ENCODE peak calls at places on chromosomes 1 and 21, in seven cellular contexts. One of them, this sample, is unnamed.

GRCh38 chr1:15141933-15142647 is 11.5 kb upstream of the TMEM51 start:
- DNase-seq in CD4-positive, CD25-positive, alpha-beta regulatory T cell: no peak
- DNase-seq in aorta: no peak
- DNase-seq in Karpas-422: no peak
- DNase-seq in psoas muscle: no peak
- DNase-seq in thoracic aorta: no peak
- DNase-seq in GM23338: no peak
- DNase-seq in this sample: peak; percentile 50

GRCh38 chr1:113325039-113325438 is 65.3 kb upstream of the MAGI3 start:
- DNase-seq in CD4-positive, CD25-positive, alpha-beta regulatory T cell: no peak
- DNase-seq in thoracic aorta: no peak
- DNase-seq in Karpas-422: no peak
- DNase-seq in aorta: no peak
- DNase-seq in GM23338: no peak
- DNase-seq in psoas muscle: no peak
- DNase-seq in this sample: no peak

GRCh38 chr1:92934395-92935378 is 26.6 kb downstream of the DIPK1A start:
- DNase-seq in Karpas-422: no peak
- DNase-seq in aorta: peak; percentile 61
- DNase-seq in CD4-positive, CD25-positive, alpha-beta regulatory T cell: no peak
- DNase-seq in psoas muscle: peak; percentile 31
- DNase-seq in GM23338: no peak
- DNase-seq in thoracic aorta: no peak
- DNase-seq in this sample: peak; percentile 38

GRCh38 chr1:153494976-153495535 is 34.6 kb upstream of the S100A7 start:
- DNase-seq in aorta: peak; percentile 82
- DNase-seq in thoracic aorta: peak; percentile 72
- DNase-seq in CD4-positive, CD25-positive, alpha-beta regulatory T cell: peak; percentile 55
- DNase-seq in Karpas-422: peak; percentile 90
- DNase-seq in psoas muscle: peak; percentile 80
- DNase-seq in GM23338: peak; percentile 99
- DNase-seq in this sample: peak; percentile 68

GRCh38 chr1:224067207-224067606 is 46.7 kb upstream of the FBXO28 start:
- DNase-seq in aorta: no peak
- DNase-seq in thoracic aorta: no peak
- DNase-seq in GM23338: no peak
- DNase-seq in CD4-positive, CD25-positive, alpha-beta regulatory T cell: no peak
- DNase-seq in Karpas-422: no peak
- DNase-seq in psoas muscle: no peak
- DNase-seq in this sample: no peak

GRCh38 chr1:39081266-39082139 is 55.4 kb downstream of the NDUFS5 start:
- DNase-seq in GM23338: no peak
- DNase-seq in psoas muscle: peak; percentile 32
- DNase-seq in aorta: peak; percentile 60
- DNase-seq in Karpas-422: no peak
- DNase-seq in thoracic aorta: no peak
- DNase-seq in CD4-positive, CD25-positive, alpha-beta regulatory T cell: no peak
- DNase-seq in this sample: peak; percentile 18

GRCh38 chr1:1421147-1421906 is at the start of gene ANKRD65:
- DNase-seq in GM23338: no peak
- DNase-seq in CD4-positive, CD25-positive, alpha-beta regulatory T cell: no peak
- DNase-seq in aorta: no peak
- DNase-seq in thoracic aorta: no peak
- DNase-seq in Karpas-422: no peak
- DNase-seq in psoas muscle: no peak
- DNase-seq in this sample: no peak

GRCh38 chr1:166876540-166876838 is 425 bp upstream of the TADA1 start:
- DNase-seq in CD4-positive, CD25-positive, alpha-beta regulatory T cell: no peak
- DNase-seq in GM23338: no peak
- DNase-seq in Karpas-422: no peak
- DNase-seq in thoracic aorta: no peak
- DNase-seq in aorta: no peak
- DNase-seq in psoas muscle: no peak
- DNase-seq in this sample: no peak

GRCh38 chr1:11187458-11187857 is 1.7 kb upstream of the ANGPTL7 start:
- DNase-seq in thoracic aorta: no peak
- DNase-seq in psoas muscle: no peak
- DNase-seq in GM23338: no peak
- DNase-seq in CD4-positive, CD25-positive, alpha-beta regulatory T cell: no peak
- DNase-seq in aorta: no peak
- DNase-seq in Karpas-422: no peak
- DNase-seq in this sample: no peak

GRCh38 chr1:47679301-47679751 is 241.5 kb downstream of the FOXD2 start:
- DNase-seq in CD4-positive, CD25-positive, alpha-beta regulatory T cell: no peak
- DNase-seq in aorta: no peak
- DNase-seq in Karpas-422: peak; percentile 89
- DNase-seq in thoracic aorta: no peak
- DNase-seq in psoas muscle: no peak
- DNase-seq in GM23338: no peak
- DNase-seq in this sample: no peak

GRCh38 chr21:39444406-39445145 is 1.0 kb downstream of the LCA5L start:
- DNase-seq in CD4-positive, CD25-positive, alpha-beta regulatory T cell: no peak
- DNase-seq in thoracic aorta: no peak
- DNase-seq in Karpas-422: no peak
- DNase-seq in aorta: no peak
- DNase-seq in GM23338: peak; percentile 51
- DNase-seq in psoas muscle: no peak
- DNase-seq in this sample: no peak

GRCh38 chr1:172905452-172905851 is 145.3 kb downstream of the TNFSF18 start:
- DNase-seq in CD4-positive, CD25-positive, alpha-beta regulatory T cell: no peak
- DNase-seq in GM23338: no peak
- DNase-seq in psoas muscle: no peak
- DNase-seq in aorta: no peak
- DNase-seq in thoracic aorta: no peak
- DNase-seq in Karpas-422: no peak
- DNase-seq in this sample: no peak

GRCh38 chr1:226598455-226598849 is 49.9 kb downstream of the STUM start:
- DNase-seq in psoas muscle: no peak
- DNase-seq in Karpas-422: no peak
- DNase-seq in CD4-positive, CD25-positive, alpha-beta regulatory T cell: no peak
- DNase-seq in GM23338: no peak
- DNase-seq in aorta: peak; percentile 20
- DNase-seq in thoracic aorta: no peak
- DNase-seq in this sample: no peak

GRCh38 chr1:198641506-198641905 is 2.7 kb downstream of the PTPRC start:
- DNase-seq in aorta: no peak
- DNase-seq in GM23338: no peak
- DNase-seq in Karpas-422: peak; percentile 89
- DNase-seq in CD4-positive, CD25-positive, alpha-beta regulatory T cell: peak; percentile 38
- DNase-seq in psoas muscle: no peak
- DNase-seq in thoracic aorta: no peak
- DNase-seq in this sample: no peak

GRCh38 chr1:92619466-92620189 is 132.9 kb upstream of the GFI1 start:
- DNase-seq in psoas muscle: no peak
- DNase-seq in aorta: no peak
- DNase-seq in GM23338: no peak
- DNase-seq in CD4-positive, CD25-positive, alpha-beta regulatory T cell: no peak
- DNase-seq in thoracic aorta: no peak
- DNase-seq in Karpas-422: no peak
- DNase-seq in this sample: no peak

GRCh38 chr1:116345011-116345410 is 28.0 kb upstream of the ATP1A1 start:
- DNase-seq in thoracic aorta: no peak
- DNase-seq in aorta: no peak
- DNase-seq in CD4-positive, CD25-positive, alpha-beta regulatory T cell: no peak
- DNase-seq in psoas muscle: no peak
- DNase-seq in GM23338: no peak
- DNase-seq in Karpas-422: peak; percentile 79
- DNase-seq in this sample: no peak

GRCh38 chr21:36171741-36172331 is 15.2 kb downstream of the DOP1B start:
- DNase-seq in aorta: peak; percentile 50
- DNase-seq in psoas muscle: no peak
- DNase-seq in GM23338: no peak
- DNase-seq in CD4-positive, CD25-positive, alpha-beta regulatory T cell: no peak
- DNase-seq in Karpas-422: no peak
- DNase-seq in thoracic aorta: no peak
- DNase-seq in this sample: peak; percentile 51

GRCh38 chr1:115874929-115875328 is 34.0 kb upstream of the NHLH2 start:
- DNase-seq in thoracic aorta: no peak
- DNase-seq in CD4-positive, CD25-positive, alpha-beta regulatory T cell: no peak
- DNase-seq in aorta: no peak
- DNase-seq in GM23338: no peak
- DNase-seq in psoas muscle: no peak
- DNase-seq in Karpas-422: no peak
- DNase-seq in this sample: no peak

GRCh38 chr1:2785631-2786328 is 15.7 kb downstream of the TTC34 start:
- DNase-seq in thoracic aorta: no peak
- DNase-seq in Karpas-422: no peak
- DNase-seq in GM23338: no peak
- DNase-seq in CD4-positive, CD25-positive, alpha-beta regulatory T cell: no peak
- DNase-seq in aorta: no peak
- DNase-seq in psoas muscle: peak; percentile 2
- DNase-seq in this sample: no peak

GRCh38 chr1:204449631-204450280 is 38.1 kb upstream of the PPP1R15B start:
- DNase-seq in aorta: no peak
- DNase-seq in Karpas-422: no peak
- DNase-seq in thoracic aorta: no peak
- DNase-seq in CD4-positive, CD25-positive, alpha-beta regulatory T cell: no peak
- DNase-seq in psoas muscle: no peak
- DNase-seq in GM23338: peak; percentile 20
- DNase-seq in this sample: no peak

GRCh38 chr21:39720126-39720778 is 24.7 kb upstream of the IGSF5 start:
- DNase-seq in psoas muscle: no peak
- DNase-seq in GM23338: peak; percentile 6
- DNase-seq in CD4-positive, CD25-positive, alpha-beta regulatory T cell: no peak
- DNase-seq in aorta: no peak
- DNase-seq in thoracic aorta: no peak
- DNase-seq in Karpas-422: no peak
- DNase-seq in this sample: no peak

GRCh38 chr1:206690516-206690915 is 5.8 kb downstream of the MAPKAPK2 start:
- DNase-seq in thoracic aorta: no peak
- DNase-seq in CD4-positive, CD25-positive, alpha-beta regulatory T cell: no peak
- DNase-seq in aorta: peak; percentile 66
- DNase-seq in psoas muscle: peak; percentile 64
- DNase-seq in GM23338: no peak
- DNase-seq in Karpas-422: no peak
- DNase-seq in this sample: peak; percentile 74
- H3K4me1 ChIP-seq in thoracic aorta: peaks cover 71% of the 10 kb centered on the region
- H3K4me1 ChIP-seq in CD4-positive, CD25-positive, alpha-beta regulatory T cell: peaks cover 27% of the 10 kb centered on the region
- H3K4me1 ChIP-seq in aorta: peaks cover 29% of the 10 kb centered on the region
- H3K4me1 ChIP-seq in psoas muscle: peaks cover 92% of the 10 kb centered on the region
- H3K4me1 ChIP-seq in GM23338: peaks cover 51% of the 10 kb centered on the region
- H3K4me1 ChIP-seq in Karpas-422: peaks cover 12% of the 10 kb centered on the region
- H3K4me1 ChIP-seq in this sample: peaks cover 100% of the 10 kb centered on the region

DNA sequence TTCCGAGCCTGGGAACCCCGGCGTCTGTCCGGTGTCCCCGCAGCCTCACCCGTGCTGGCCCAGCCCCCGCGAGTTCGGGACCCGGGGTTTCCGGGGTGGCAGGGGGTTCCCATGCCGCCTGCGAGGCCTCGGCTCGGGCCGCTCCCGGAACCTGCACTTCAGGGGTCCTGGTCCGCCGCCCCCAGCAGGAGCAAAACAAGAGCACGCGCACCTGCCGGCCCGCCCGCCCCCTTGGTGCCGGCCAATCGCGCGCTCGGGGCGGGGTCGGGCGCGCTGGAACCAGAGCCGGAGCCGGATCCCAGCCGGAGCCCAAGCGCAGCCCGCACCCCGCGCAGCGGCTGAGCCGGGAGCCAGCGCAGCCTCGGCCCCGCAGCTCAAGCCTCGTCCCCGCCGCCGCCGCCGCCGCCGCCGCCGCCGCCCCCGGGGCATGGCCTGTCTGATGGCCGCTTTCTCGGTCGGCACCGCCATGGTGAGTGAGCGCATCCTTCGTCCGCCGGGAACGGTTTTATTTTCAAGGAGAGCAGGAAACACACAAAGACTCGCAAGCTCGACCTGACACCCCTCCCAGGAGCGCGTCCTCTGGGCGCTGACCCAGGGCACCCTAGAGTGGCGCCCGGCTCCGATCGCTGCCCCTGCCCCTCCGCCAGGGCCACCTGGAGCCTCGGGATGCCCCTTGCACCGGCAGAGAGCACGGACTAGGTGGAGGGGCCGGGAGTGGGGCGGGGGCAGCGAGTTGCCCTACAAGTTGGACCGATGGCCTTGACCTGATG is at the start of gene ABCG1:
- DNase-seq in GM23338: peak; percentile 87
- DNase-seq in thoracic aorta: no peak
- DNase-seq in psoas muscle: peak; percentile 49
- DNase-seq in CD4-positive, CD25-positive, alpha-beta regulatory T cell: peak; percentile 59
- DNase-seq in Karpas-422: no peak
- DNase-seq in aorta: peak; percentile 63
- DNase-seq in this sample: peak; percentile 54
- H3K4me3 ChIP-seq in GM23338: peak within 1 kb of the TSS; percentile 85
- H3K4me3 ChIP-seq in thoracic aorta: peak within 1 kb of the TSS; percentile 86
- H3K4me3 ChIP-seq in psoas muscle: peak within 1 kb of the TSS; percentile 92
- H3K4me3 ChIP-seq in CD4-positive, CD25-positive, alpha-beta regulatory T cell: peak within 1 kb of the TSS; percentile 94
- H3K4me3 ChIP-seq in Karpas-422: no peak within 1 kb of the TSS
- H3K4me3 ChIP-seq in aorta: peak within 1 kb of the TSS; percentile 21
- H3K4me3 ChIP-seq in this sample: peak within 1 kb of the TSS; percentile 87

GRCh38 chr1:183116416-183116815 is 69.6 kb upstream of the LAMC2 start:
- DNase-seq in Karpas-422: no peak
- DNase-seq in thoracic aorta: no peak
- DNase-seq in aorta: no peak
- DNase-seq in GM23338: no peak
- DNase-seq in CD4-positive, CD25-positive, alpha-beta regulatory T cell: no peak
- DNase-seq in psoas muscle: no peak
- DNase-seq in this sample: no peak
- H3K36me3 ChIP-seq in Karpas-422: no peaks in the 10 kb centered on the region
- H3K36me3 ChIP-seq in thoracic aorta: peaks cover 32% of the 10 kb centered on the region
- H3K36me3 ChIP-seq in aorta: no peaks in the 10 kb centered on the region
- H3K36me3 ChIP-seq in GM23338: peaks cover 19% of the 10 kb centered on the region
- H3K36me3 ChIP-seq in CD4-positive, CD25-positive, alpha-beta regulatory T cell: no peaks in the 10 kb centered on the region
- H3K36me3 ChIP-seq in psoas muscle: peaks cover 7% of the 10 kb centered on the region
- H3K36me3 ChIP-seq in this sample: peaks cover 68% of the 10 kb centered on the region

GRCh38 chr1:232579461-232579860 is 50.5 kb downstream of the SIPA1L2 start:
- DNase-seq in aorta: no peak
- DNase-seq in CD4-positive, CD25-positive, alpha-beta regulatory T cell: no peak
- DNase-seq in psoas muscle: no peak
- DNase-seq in GM23338: no peak
- DNase-seq in Karpas-422: no peak
- DNase-seq in thoracic aorta: no peak
- DNase-seq in this sample: no peak

GRCh38 chr1:232579958-232580705 is 49.8 kb downstream of the SIPA1L2 start:
- DNase-seq in CD4-positive, CD25-positive, alpha-beta regulatory T cell: no peak
- DNase-seq in aorta: no peak
- DNase-seq in Karpas-422: no peak
- DNase-seq in GM23338: no peak
- DNase-seq in thoracic aorta: no peak
- DNase-seq in psoas muscle: no peak
- DNase-seq in this sample: no peak

GRCh38 chr1:232578681-232579195 is 51.2 kb downstream of the SIPA1L2 start:
- DNase-seq in aorta: no peak
- DNase-seq in thoracic aorta: no peak
- DNase-seq in GM23338: no peak
- DNase-seq in psoas muscle: no peak
- DNase-seq in CD4-positive, CD25-positive, alpha-beta regulatory T cell: no peak
- DNase-seq in Karpas-422: no peak
- DNase-seq in this sample: no peak

GRCh38 chr1:232585486-232585885 is 44.4 kb downstream of the SIPA1L2 start:
- DNase-seq in GM23338: no peak
- DNase-seq in thoracic aorta: no peak
- DNase-seq in CD4-positive, CD25-positive, alpha-beta regulatory T cell: no peak
- DNase-seq in psoas muscle: no peak
- DNase-seq in Karpas-422: no peak
- DNase-seq in aorta: no peak
- DNase-seq in this sample: no peak

DNA sequence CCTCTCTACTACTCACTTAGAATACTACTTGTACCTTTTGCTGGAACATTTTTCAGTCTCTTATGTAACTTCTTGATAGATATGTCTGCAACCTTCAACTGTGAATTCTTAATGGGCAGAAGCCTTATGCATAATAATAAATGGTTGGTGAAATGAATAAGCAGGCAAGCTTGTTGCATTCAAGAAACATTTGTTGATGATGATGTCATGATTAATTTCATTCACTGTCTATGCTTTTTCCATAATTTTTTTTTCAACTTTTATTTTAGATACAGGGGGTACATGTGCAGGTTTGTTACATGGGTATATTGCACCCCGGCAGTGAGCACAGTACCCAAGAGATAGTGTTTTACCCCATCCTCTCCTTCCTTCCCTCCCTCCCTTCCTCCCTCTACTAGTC is 48.0 kb downstream of the SIPA1L2 start:
- DNase-seq in Karpas-422: no peak
- DNase-seq in thoracic aorta: no peak
- DNase-seq in psoas muscle: no peak
- DNase-seq in CD4-positive, CD25-positive, alpha-beta regulatory T cell: no peak
- DNase-seq in aorta: no peak
- DNase-seq in GM23338: no peak
- DNase-seq in this sample: no peak
- H3K4me1 ChIP-seq in Karpas-422: no peaks in the 10 kb centered on the region
- H3K4me1 ChIP-seq in thoracic aorta: no peaks in the 10 kb centered on the region
- H3K4me1 ChIP-seq in psoas muscle: peaks cover 3% of the 10 kb centered on the region
- H3K4me1 ChIP-seq in CD4-positive, CD25-positive, alpha-beta regulatory T cell: no peaks in the 10 kb centered on the region
- H3K4me1 ChIP-seq in aorta: no peaks in the 10 kb centered on the region
- H3K4me1 ChIP-seq in GM23338: peaks cover 48% of the 10 kb centered on the region
- H3K4me1 ChIP-seq in this sample: peaks cover 76% of the 10 kb centered on the region

This sample was measured in left ventricle myocardium inferior.